ENCODE peak calls at places on chromosomes 4 and X, in four cellular contexts. M is left ventricle myocardium inferior, K is epithelial cell of esophagus, Y is tibial artery. B is an unnamed sample.

GRCh38 chr4:39933689-39934590 is 43.8 kb downstream of the PDS5A start:
- DNase-seq in M (no peak), K (no peak), Y (no peak), B (peak; percentile 21)

GRCh38 chrX:153687121-153688039 is at the start of gene SLC6A8:
- DNase-seq in M (peak; percentile 78), K (peak; percentile 72), Y (peak; percentile 58), B (peak; percentile 98)

GRCh38 chr4:174522183-174523002 is at the start of gene HPGD:
- DNase-seq in M (peak; percentile 37), K (peak; percentile 44), Y (peak; percentile 61), B (peak; percentile 41)

GRCh38 chrX:133923113-133923512 is 62.3 kb downstream of the GPC3 start:
- DNase-seq in M (no peak), K (no peak), Y (no peak), B (no peak)

GRCh38 chrX:87728459-87728858 is 210.9 kb downstream of the KLHL4 start:
- DNase-seq in M (no peak), K (no peak), Y (no peak), B (no peak)

GRCh38 chr4:133320576-133321170 is 171.6 kb downstream of the PCDH10 start:
- DNase-seq in M (no peak), K (peak; percentile 62), Y (no peak), B (no peak)

GRCh38 chrX:97050413-97050812 is 166.7 kb downstream of the RPA4 start:
- DNase-seq in M (no peak), K (no peak), Y (no peak), B (no peak)

GRCh38 chrX:77114501-77114900 is 332.7 kb upstream of the FGF16 start:
- DNase-seq in M (no peak), K (no peak), Y (no peak), B (no peak)

GRCh38 chr4:184911310-184911709 is 85.5 kb upstream of the ACSL1 start:
- DNase-seq in M (no peak), K (peak; percentile 91), Y (no peak), B (no peak)

GRCh38 chr4:114857831-114858230 is 255.6 kb downstream of the NDST4 start:
- DNase-seq in M (no peak), K (peak; percentile 77), Y (no peak), B (no peak)

DNA sequence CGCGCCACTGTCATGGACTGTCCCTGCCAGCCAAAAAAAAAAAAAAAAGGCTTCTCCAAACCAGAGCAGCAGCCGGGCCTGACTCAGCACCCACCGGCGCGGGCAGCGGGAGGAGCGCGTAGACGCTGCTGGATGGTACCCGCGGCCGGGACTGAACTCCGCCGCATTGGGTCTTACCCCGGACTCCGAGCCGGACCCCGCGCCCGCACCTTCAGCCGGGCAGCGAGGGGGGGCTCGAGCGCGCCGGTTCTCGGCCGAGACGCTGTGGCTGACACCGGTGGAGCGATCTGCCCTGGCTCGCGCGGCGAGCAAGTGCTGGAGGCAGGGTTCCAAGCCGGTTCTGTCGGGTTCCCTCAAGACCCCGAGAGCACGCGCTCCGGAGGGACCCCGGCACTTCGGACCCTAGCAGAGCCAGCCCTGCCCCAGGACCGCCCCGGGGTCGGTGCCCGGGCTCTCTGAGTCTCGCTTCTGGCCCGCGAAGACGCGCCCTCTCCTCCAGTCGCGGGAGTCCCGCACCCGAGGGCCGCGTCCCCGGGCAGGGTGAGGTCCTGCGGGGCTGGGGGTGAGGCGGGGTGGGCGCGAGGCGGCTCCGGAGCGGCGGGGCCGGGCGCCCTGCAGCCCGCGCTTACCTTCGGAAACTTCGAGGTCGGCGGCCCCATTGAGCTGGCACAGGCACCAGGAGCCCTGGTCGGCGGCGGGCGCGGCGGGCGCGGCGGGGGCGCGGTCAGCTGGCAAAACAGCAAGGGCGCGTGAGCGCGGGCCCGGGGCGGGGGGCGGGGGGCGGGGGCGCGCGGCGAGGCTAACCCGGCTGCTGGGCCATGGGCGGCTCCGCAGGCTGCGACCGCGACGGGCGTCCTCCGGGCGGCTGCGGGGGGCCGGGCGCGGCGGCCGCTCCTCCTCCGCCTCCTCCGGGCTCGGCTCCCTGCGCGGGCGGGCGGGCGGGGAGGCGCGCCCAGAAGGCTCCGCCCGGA is 11.8 kb upstream of the MAN2B2 start:
- DNase-seq in M (no peak), K (peak; percentile 42), Y (no peak), B (peak; percentile 97)
- H3K4me3 ChIP-seq in M (peak overlapping the region; percentile 64), K (peak overlapping the region; percentile 42), Y (peak overlapping the region; percentile 52), B (peak overlapping the region; percentile 46)

DNA sequence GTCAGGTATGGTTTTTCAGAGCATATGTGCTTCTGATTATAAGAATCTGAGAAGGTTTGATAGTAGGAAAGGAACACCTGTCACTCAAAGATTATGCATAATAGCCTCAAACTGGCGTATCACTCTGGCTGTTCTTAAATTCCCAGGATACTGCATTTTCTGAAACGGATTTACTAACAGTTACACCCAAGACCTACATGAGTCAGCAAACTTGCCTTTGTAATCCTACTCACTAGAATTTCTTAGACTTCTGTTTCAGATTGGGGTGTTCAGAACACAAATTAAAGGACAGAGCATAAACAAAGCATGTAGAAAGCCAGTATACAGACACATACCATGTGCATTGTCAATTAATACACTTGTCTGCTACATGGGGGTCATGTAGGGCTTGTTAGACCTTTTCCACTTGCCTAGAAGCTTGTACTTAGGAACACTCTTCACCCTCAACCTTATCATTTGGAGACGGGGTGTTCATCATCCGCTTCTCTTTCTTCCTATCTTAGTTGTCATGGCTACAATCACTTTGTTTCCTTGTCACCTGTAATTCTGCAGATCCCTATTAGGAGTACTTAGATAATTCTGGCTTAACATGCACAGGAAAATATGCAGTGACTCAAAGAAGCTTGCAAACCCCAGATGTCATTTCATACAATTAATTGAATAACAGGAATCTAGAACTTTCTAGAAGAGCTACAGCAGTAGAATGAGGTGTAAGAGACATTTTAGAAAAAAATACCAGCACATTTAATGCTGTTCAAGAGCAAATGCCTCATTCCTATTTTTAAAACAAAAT is 593.0 kb upstream of the TENM3 start:
- DNase-seq in M (no peak), K (no peak), Y (no peak), B (no peak)
- H3K4me3 ChIP-seq in M (no peak overlapping the region), K (no peak overlapping the region), Y (no peak overlapping the region), B (no peak overlapping the region)

GRCh38 chr4:3484057-3484973 is 21.2 kb downstream of the DOK7 start:
- DNase-seq in M (peak; percentile 83), K (peak; percentile 84), Y (peak; percentile 39), B (peak; percentile 97)
- H3K4me3 ChIP-seq in M (peak overlapping the region; percentile 25), K (no peak overlapping the region), Y (no peak overlapping the region), B (peak overlapping the region; percentile 35)

GRCh38 chr4:78553526-78554060 is 2.0 kb downstream of the ANXA3 start:
- DNase-seq in M (no peak), K (no peak), Y (no peak), B (no peak)
- H3K4me3 ChIP-seq in M (peak overlapping the region; percentile 71), K (no peak overlapping the region), Y (no peak overlapping the region), B (no peak overlapping the region)

GRCh38 chr4:971670-972500 is 1.5 kb downstream of the DGKQ start:
- DNase-seq in M (no peak), K (no peak), Y (no peak), B (no peak)

GRCh38 chr4:972651-973424 is 531 bp downstream of the DGKQ start:
- DNase-seq in M (peak; percentile 40), K (peak; percentile 35), Y (no peak), B (peak; percentile 98)

GRCh38 chr4:970046-970745 is 3.2 kb downstream of the DGKQ start:
- DNase-seq in M (no peak), K (no peak), Y (no peak), B (peak; percentile 88)

GRCh38 chr4:968621-969394 is 4.6 kb downstream of the DGKQ start:
- DNase-seq in M (no peak), K (no peak), Y (no peak), B (no peak)

DNA sequence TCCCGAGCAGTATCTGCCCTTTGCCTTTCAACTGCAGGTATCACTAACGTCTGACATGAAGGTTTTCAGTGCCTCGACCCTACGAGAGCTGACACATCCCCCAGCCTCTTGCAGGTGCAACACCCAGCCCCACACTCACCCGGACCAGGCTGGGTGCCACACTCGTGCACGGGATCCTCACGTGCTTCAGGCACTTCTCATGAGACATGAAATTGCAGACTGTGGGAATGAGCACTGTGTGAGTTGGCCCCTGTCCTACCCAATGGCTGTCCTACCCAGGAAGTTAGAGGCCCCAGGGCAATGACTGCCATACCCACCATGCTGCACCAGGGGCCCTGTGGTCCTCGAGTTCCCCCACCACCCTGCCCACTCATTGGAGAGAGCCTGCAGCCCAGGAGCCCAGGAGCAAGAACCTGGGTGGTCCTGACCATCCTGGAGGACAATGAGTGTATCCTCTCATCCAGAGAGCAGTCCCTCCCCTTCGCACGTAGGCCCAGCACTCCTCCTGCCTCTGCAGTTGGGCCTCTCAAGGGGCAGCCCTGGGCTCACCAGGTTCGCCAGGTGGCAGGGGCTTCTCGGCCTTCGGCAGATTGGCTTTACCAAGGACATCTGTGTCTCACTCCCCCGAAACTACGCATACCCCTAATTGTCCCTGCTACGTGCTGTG is 2.4 kb downstream of the DGKQ start:
- DNase-seq in M (no peak), K (peak; percentile 19), Y (no peak), B (peak; percentile 93)
- H3K4me3 ChIP-seq in M (no peak overlapping the region), K (no peak overlapping the region), Y (no peak overlapping the region), B (no peak overlapping the region)

DNA sequence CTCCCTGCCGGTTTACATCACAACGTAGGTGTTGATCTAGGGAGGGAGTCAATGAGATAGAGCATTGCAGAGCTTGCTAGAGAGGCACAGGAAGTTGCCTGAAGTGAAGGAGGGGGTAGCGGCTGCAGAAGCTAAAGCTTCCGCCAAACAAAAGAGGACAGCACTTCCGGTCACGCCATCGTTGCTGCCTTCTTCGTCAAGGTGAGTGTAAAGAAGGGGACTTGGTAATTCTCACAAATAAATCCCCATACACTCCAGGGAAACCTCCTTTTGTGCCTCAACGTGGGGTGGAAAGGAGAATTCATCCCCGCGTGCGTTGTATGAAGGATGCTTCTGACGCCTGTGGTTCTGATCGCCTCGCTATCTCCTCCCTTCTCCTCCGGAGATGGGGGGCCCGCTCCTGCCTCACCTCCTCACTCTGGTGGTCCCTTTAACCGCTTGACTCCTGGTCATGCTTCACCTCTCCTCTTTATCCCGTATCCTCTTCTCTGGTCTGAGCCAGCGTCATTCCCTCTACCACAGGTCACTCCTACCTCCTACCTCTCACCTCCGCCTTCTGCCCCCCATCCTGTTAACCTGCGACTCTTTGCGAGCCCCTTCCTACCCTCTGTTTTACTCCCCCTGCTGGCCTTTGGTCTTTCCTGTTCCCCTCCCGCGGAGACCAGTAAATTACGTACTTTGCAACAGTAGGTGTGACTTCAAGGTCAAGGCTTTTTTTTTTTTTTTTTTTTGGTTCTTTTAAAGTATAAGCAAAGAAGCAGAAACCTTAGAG is 59.9 kb downstream of the GSPT2 start:
- DNase-seq in M (peak; percentile 22), K (peak; percentile 64), Y (no peak), B (no peak)
- H3K4me3 ChIP-seq in M (peak overlapping the region; percentile 74), K (peak overlapping the region; percentile 78), Y (peak overlapping the region; percentile 58), B (peak overlapping the region; percentile 85)

GRCh38 chrX:118167361-118167760 is 50.8 kb upstream of the KLHL13 start:
- DNase-seq in M (no peak), K (no peak), Y (no peak), B (no peak)

GRCh38 chrX:118164138-118164537 is 47.5 kb upstream of the KLHL13 start:
- DNase-seq in M (no peak), K (peak; percentile 59), Y (no peak), B (no peak)
- H3K4me3 ChIP-seq in M (no peak overlapping the region), K (no peak overlapping the region), Y (no peak overlapping the region), B (no peak overlapping the region)

B was measured in osteoblast.